ENCODE peak calls at places on chromosomes 7 and 10, in seven cellular contexts. One of them, this sample, is unnamed.

GRCh38 chr7:32532086-32532485 is 36.8 kb downstream of the AVL9 start:
- DNase-seq in transverse colon: no peak
- DNase-seq in stomach: no peak
- DNase-seq in GM12892: no peak
- DNase-seq in endothelial cell of umbilical vein: no peak
- DNase-seq in K562: no peak
- DNase-seq in GM12891: no peak
- DNase-seq in this sample: no peak

GRCh38 chr7:135362871-135363270 is 129.2 kb downstream of the STRA8 start:
- DNase-seq in transverse colon: no peak
- DNase-seq in stomach: no peak
- DNase-seq in GM12892: no peak
- DNase-seq in endothelial cell of umbilical vein: no peak
- DNase-seq in K562: peak
- DNase-seq in GM12891: no peak
- DNase-seq in this sample: no peak

GRCh38 chr7:137957887-137958286 is 44.0 kb downstream of the CREB3L2 start:
- DNase-seq in transverse colon: no peak
- DNase-seq in stomach: no peak
- DNase-seq in GM12892: no peak
- DNase-seq in endothelial cell of umbilical vein: no peak
- DNase-seq in K562: no peak
- DNase-seq in GM12891: no peak
- DNase-seq in this sample: no peak

GRCh38 chr7:88363869-88364268 is 57.2 kb upstream of the STEAP4 start:
- DNase-seq in transverse colon: no peak
- DNase-seq in stomach: no peak
- DNase-seq in GM12892: no peak
- DNase-seq in endothelial cell of umbilical vein: no peak
- DNase-seq in K562: no peak
- DNase-seq in GM12891: no peak
- DNase-seq in this sample: no peak

GRCh38 chr7:48458701-48459509 is 287.6 kb downstream of the ABCA13 start:
- DNase-seq in transverse colon: no peak
- DNase-seq in stomach: no peak
- DNase-seq in GM12892: no peak
- DNase-seq in endothelial cell of umbilical vein: no peak
- DNase-seq in K562: no peak
- DNase-seq in GM12891: no peak
- DNase-seq in this sample: no peak

GRCh38 chr10:31769564-31769963 is 159.1 kb downstream of the ARHGAP12 start:
- DNase-seq in transverse colon: no peak
- DNase-seq in stomach: no peak
- DNase-seq in GM12892: no peak
- DNase-seq in endothelial cell of umbilical vein: no peak
- DNase-seq in K562: no peak
- DNase-seq in GM12891: no peak
- DNase-seq in this sample: no peak

GRCh38 chr10:6363516-6363915 is 160.8 kb downstream of the PFKFB3 start:
- DNase-seq in transverse colon: no peak
- DNase-seq in stomach: no peak
- DNase-seq in GM12892: no peak
- DNase-seq in endothelial cell of umbilical vein: no peak
- DNase-seq in K562: no peak
- DNase-seq in GM12891: no peak
- DNase-seq in this sample: no peak

GRCh38 chr7:47326220-47326619 is 255.7 kb downstream of the TNS3 start:
- DNase-seq in transverse colon: no peak
- DNase-seq in stomach: no peak
- DNase-seq in GM12892: no peak
- DNase-seq in endothelial cell of umbilical vein: peak
- DNase-seq in K562: no peak
- DNase-seq in GM12891: no peak
- DNase-seq in this sample: no peak

GRCh38 chr7:34928052-34928451 is 109.2 kb downstream of the DPY19L1 start:
- DNase-seq in transverse colon: peak
- DNase-seq in stomach: peak
- DNase-seq in GM12892: no peak
- DNase-seq in endothelial cell of umbilical vein: no peak
- DNase-seq in K562: peak
- DNase-seq in GM12891: no peak
- DNase-seq in this sample: peak

DNA sequence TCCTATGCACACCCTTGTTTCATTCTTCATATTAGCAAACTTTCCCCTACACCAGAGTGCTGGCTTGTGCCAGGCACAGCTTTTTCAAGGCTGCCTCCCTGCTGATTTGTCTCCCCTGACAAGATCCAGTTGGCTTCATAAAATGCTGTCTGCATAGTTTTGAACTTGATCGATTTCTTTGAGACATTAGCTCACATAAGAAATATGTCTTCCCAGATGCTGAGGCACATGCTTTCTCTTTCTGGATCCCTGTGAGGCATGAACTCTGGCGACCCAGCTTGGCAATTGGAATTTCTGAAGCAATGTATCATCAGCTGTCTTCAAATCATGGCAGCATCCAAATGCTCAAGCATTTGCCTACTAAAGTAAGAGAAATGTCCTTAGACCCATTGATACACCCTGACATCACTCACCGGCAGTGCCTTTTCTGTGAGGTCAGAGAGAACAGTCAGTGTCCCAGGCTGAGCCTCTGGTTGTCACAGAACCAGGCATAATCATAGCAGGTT is 616.4 kb upstream of the GHITM start:
- DNase-seq in transverse colon: no peak
- DNase-seq in stomach: no peak
- DNase-seq in GM12892: no peak
- DNase-seq in endothelial cell of umbilical vein: no peak
- DNase-seq in K562: no peak
- DNase-seq in GM12891: no peak
- DNase-seq in this sample: no peak
- TF ChIP-seq POLR2AphosphoS5 in transverse colon: no peak
- TF ChIP-seq POLR2AphosphoS5 in stomach: no peak
- TF ChIP-seq POLR2AphosphoS5 in GM12892: no peak
- TF ChIP-seq POLR2AphosphoS5 in endothelial cell of umbilical vein: no peak
- TF ChIP-seq POLR2AphosphoS5 in K562: no peak
- TF ChIP-seq POLR2AphosphoS5 in GM12891: no peak
- TF ChIP-seq POLR2AphosphoS5 in this sample: no peak

GRCh38 chr7:111784971-111785575 is 222.8 kb upstream of the IMMP2L start:
- DNase-seq in transverse colon: no peak
- DNase-seq in stomach: no peak
- DNase-seq in GM12892: no peak
- DNase-seq in endothelial cell of umbilical vein: no peak
- DNase-seq in K562: no peak
- DNase-seq in GM12891: no peak
- DNase-seq in this sample: no peak

GRCh38 chr7:111783867-111784266 is 221.6 kb upstream of the IMMP2L start:
- DNase-seq in transverse colon: no peak
- DNase-seq in stomach: no peak
- DNase-seq in GM12892: no peak
- DNase-seq in endothelial cell of umbilical vein: no peak
- DNase-seq in K562: no peak
- DNase-seq in GM12891: no peak
- DNase-seq in this sample: no peak

GRCh38 chr7:111775205-111775604 is 212.9 kb upstream of the IMMP2L start:
- DNase-seq in transverse colon: no peak
- DNase-seq in stomach: no peak
- DNase-seq in GM12892: no peak
- DNase-seq in endothelial cell of umbilical vein: no peak
- DNase-seq in K562: no peak
- DNase-seq in GM12891: no peak
- DNase-seq in this sample: no peak

GRCh38 chr7:111784311-111784710 is 222.0 kb upstream of the IMMP2L start:
- DNase-seq in transverse colon: no peak
- DNase-seq in stomach: no peak
- DNase-seq in GM12892: no peak
- DNase-seq in endothelial cell of umbilical vein: no peak
- DNase-seq in K562: no peak
- DNase-seq in GM12891: no peak
- DNase-seq in this sample: no peak

DNA sequence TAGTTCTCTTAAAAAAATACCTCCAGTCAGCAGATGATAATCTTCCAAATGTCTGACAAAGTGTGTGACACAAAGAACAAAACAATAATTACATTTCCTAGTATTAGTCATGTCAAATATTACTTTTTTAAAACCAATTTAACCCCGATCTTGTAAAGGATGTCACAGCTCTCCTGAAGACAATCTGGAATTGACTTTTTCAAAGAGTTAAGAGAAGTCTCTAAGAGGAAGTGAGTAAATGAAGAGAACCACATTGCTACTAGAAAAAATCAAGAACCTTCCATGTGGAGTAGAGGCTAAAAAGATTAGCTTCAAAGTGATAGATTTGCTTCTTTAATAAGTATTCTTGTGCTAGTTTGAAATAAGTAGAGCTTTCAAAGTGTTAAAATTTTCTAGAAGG is 218.2 kb upstream of the IMMP2L start:
- DNase-seq in transverse colon: no peak
- DNase-seq in stomach: no peak
- DNase-seq in GM12892: no peak
- DNase-seq in endothelial cell of umbilical vein: no peak
- DNase-seq in K562: no peak
- DNase-seq in GM12891: no peak
- DNase-seq in this sample: no peak
- TF ChIP-seq POLR2A in transverse colon: no peak
- TF ChIP-seq POLR2A in stomach: no peak
- TF ChIP-seq POLR2A in GM12892: no peak
- TF ChIP-seq POLR2A in endothelial cell of umbilical vein: no peak
- TF ChIP-seq POLR2A in K562: no peak
- TF ChIP-seq POLR2A in GM12891: no peak
- TF ChIP-seq POLR2A in this sample: no peak

GRCh38 chr7:45978010-45978681 is 57.1 kb upstream of the IGFBP3 start:
- DNase-seq in transverse colon: no peak
- DNase-seq in stomach: peak
- DNase-seq in GM12892: no peak
- DNase-seq in endothelial cell of umbilical vein: peak
- DNase-seq in K562: no peak
- DNase-seq in GM12891: no peak
- DNase-seq in this sample: peak
- TF ChIP-seq POLR2AphosphoS5 in transverse colon: peak
- TF ChIP-seq POLR2AphosphoS5 in stomach: peak
- TF ChIP-seq POLR2AphosphoS5 in GM12892: no peak
- TF ChIP-seq POLR2AphosphoS5 in endothelial cell of umbilical vein: peak
- TF ChIP-seq POLR2AphosphoS5 in K562: no peak
- TF ChIP-seq POLR2AphosphoS5 in GM12891: no peak
- TF ChIP-seq POLR2AphosphoS5 in this sample: peak

GRCh38 chr10:73358331-73359279 is at the start of gene CFAP70:
- DNase-seq in transverse colon: peak
- DNase-seq in stomach: peak
- DNase-seq in GM12892: peak
- DNase-seq in endothelial cell of umbilical vein: peak
- DNase-seq in K562: no peak
- DNase-seq in GM12891: peak
- DNase-seq in this sample: peak
- TF ChIP-seq POLR2A in transverse colon: no peak
- TF ChIP-seq POLR2A in stomach: no peak
- TF ChIP-seq POLR2A in GM12892: peak
- TF ChIP-seq POLR2A in endothelial cell of umbilical vein: peak
- TF ChIP-seq POLR2A in K562: no peak
- TF ChIP-seq POLR2A in GM12891: peak
- TF ChIP-seq POLR2A in this sample: peak